ENCODE peak calls at places on chromosomes 12 and 14, in eight cellular contexts. One of them, this sample, is unnamed.

GRCh38 chr14:31787377-31787776 is 226.2 kb downstream of the NUBPL start:
- DNase-seq in choroid plexus epithelial cell: peak
- DNase-seq in lower lobe of right lung: no peak
- DNase-seq in NCI-H1105: no peak
- DNase-seq in amniotic stem cell: no peak
- DNase-seq in GM23248: peak
- DNase-seq in GM04504: no peak
- DNase-seq in MM.1S: no peak
- DNase-seq in this sample: no peak

GRCh38 chr12:12240671-12241345 is 26.0 kb downstream of the LRP6 start:
- DNase-seq in choroid plexus epithelial cell: peak
- DNase-seq in lower lobe of right lung: no peak
- DNase-seq in NCI-H1105: no peak
- DNase-seq in amniotic stem cell: no peak
- DNase-seq in GM23248: peak
- DNase-seq in GM04504: no peak
- DNase-seq in MM.1S: no peak
- DNase-seq in this sample: no peak

GRCh38 chr14:74392616-74393570 is 33.1 kb downstream of the SYNDIG1L start:
- DNase-seq in choroid plexus epithelial cell: no peak
- DNase-seq in lower lobe of right lung: no peak
- DNase-seq in NCI-H1105: no peak
- DNase-seq in amniotic stem cell: no peak
- DNase-seq in GM23248: no peak
- DNase-seq in GM04504: no peak
- DNase-seq in MM.1S: no peak
- DNase-seq in this sample: no peak

GRCh38 chr14:31560759-31561154 is 447 bp upstream of the NUBPL start:
- DNase-seq in choroid plexus epithelial cell: peak
- DNase-seq in lower lobe of right lung: no peak
- DNase-seq in NCI-H1105: no peak
- DNase-seq in amniotic stem cell: no peak
- DNase-seq in GM23248: no peak
- DNase-seq in GM04504: no peak
- DNase-seq in MM.1S: no peak
- DNase-seq in this sample: no peak

GRCh38 chr14:70821916-70822705 is 12.8 kb upstream of the MAP3K9 start:
- DNase-seq in choroid plexus epithelial cell: peak
- DNase-seq in lower lobe of right lung: peak
- DNase-seq in NCI-H1105: peak
- DNase-seq in amniotic stem cell: no peak
- DNase-seq in GM23248: peak
- DNase-seq in GM04504: no peak
- DNase-seq in MM.1S: peak
- DNase-seq in this sample: peak

GRCh38 chr12:14619731-14620501 is 52.2 kb upstream of the PLBD1 start:
- DNase-seq in choroid plexus epithelial cell: no peak
- DNase-seq in lower lobe of right lung: no peak
- DNase-seq in NCI-H1105: no peak
- DNase-seq in amniotic stem cell: no peak
- DNase-seq in GM23248: no peak
- DNase-seq in GM04504: no peak
- DNase-seq in MM.1S: no peak
- DNase-seq in this sample: no peak

GRCh38 chr14:72909163-72909562 is 15.3 kb upstream of the DPF3 start:
- DNase-seq in choroid plexus epithelial cell: no peak
- DNase-seq in lower lobe of right lung: no peak
- DNase-seq in NCI-H1105: no peak
- DNase-seq in amniotic stem cell: no peak
- DNase-seq in GM23248: peak
- DNase-seq in GM04504: no peak
- DNase-seq in MM.1S: no peak
- DNase-seq in this sample: no peak

GRCh38 chr12:85441740-85442139 is 161.7 kb downstream of the ALX1 start:
- DNase-seq in choroid plexus epithelial cell: peak
- DNase-seq in lower lobe of right lung: no peak
- DNase-seq in NCI-H1105: no peak
- DNase-seq in amniotic stem cell: peak
- DNase-seq in GM23248: peak
- DNase-seq in GM04504: no peak
- DNase-seq in MM.1S: no peak
- DNase-seq in this sample: peak

GRCh38 chr12:109167781-109168180 is 51.4 kb downstream of the ACACB start:
- DNase-seq in choroid plexus epithelial cell: no peak
- DNase-seq in lower lobe of right lung: no peak
- DNase-seq in NCI-H1105: no peak
- DNase-seq in amniotic stem cell: no peak
- DNase-seq in GM23248: no peak
- DNase-seq in GM04504: no peak
- DNase-seq in MM.1S: no peak
- DNase-seq in this sample: no peak

GRCh38 chr12:114369088-114369487 is 36.9 kb downstream of the TBX5 start:
- DNase-seq in choroid plexus epithelial cell: no peak
- DNase-seq in lower lobe of right lung: no peak
- DNase-seq in NCI-H1105: no peak
- DNase-seq in amniotic stem cell: no peak
- DNase-seq in GM23248: peak
- DNase-seq in GM04504: no peak
- DNase-seq in MM.1S: no peak
- DNase-seq in this sample: no peak

GRCh38 chr12:6871052-6871957 is 1.8 kb downstream of the SPSB2 start:
- DNase-seq in choroid plexus epithelial cell: no peak
- DNase-seq in lower lobe of right lung: no peak
- DNase-seq in NCI-H1105: no peak
- DNase-seq in amniotic stem cell: no peak
- DNase-seq in GM23248: peak
- DNase-seq in GM04504: no peak
- DNase-seq in MM.1S: peak
- DNase-seq in this sample: no peak

GRCh38 chr14:102317564-102318248 is 1.8 kb upstream of the ZNF839 start:
- DNase-seq in choroid plexus epithelial cell: peak
- DNase-seq in lower lobe of right lung: no peak
- DNase-seq in NCI-H1105: no peak
- DNase-seq in amniotic stem cell: no peak
- DNase-seq in GM23248: peak
- DNase-seq in GM04504: no peak
- DNase-seq in MM.1S: peak
- DNase-seq in this sample: no peak

GRCh38 chr14:95286649-95287048 is 33.1 kb downstream of the CLMN start:
- DNase-seq in choroid plexus epithelial cell: no peak
- DNase-seq in lower lobe of right lung: no peak
- DNase-seq in NCI-H1105: no peak
- DNase-seq in amniotic stem cell: no peak
- DNase-seq in GM23248: no peak
- DNase-seq in GM04504: no peak
- DNase-seq in MM.1S: no peak
- DNase-seq in this sample: no peak

GRCh38 chr14:24837280-24838046 is 203.5 kb upstream of the GZMB start:
- DNase-seq in choroid plexus epithelial cell: peak
- DNase-seq in lower lobe of right lung: no peak
- DNase-seq in NCI-H1105: no peak
- DNase-seq in amniotic stem cell: no peak
- DNase-seq in GM23248: peak
- DNase-seq in GM04504: no peak
- DNase-seq in MM.1S: no peak
- DNase-seq in this sample: no peak

GRCh38 chr12:117686210-117686609 is 282.6 kb downstream of the KSR2 start:
- DNase-seq in choroid plexus epithelial cell: no peak
- DNase-seq in lower lobe of right lung: no peak
- DNase-seq in NCI-H1105: no peak
- DNase-seq in amniotic stem cell: no peak
- DNase-seq in GM23248: no peak
- DNase-seq in GM04504: no peak
- DNase-seq in MM.1S: no peak
- DNase-seq in this sample: no peak

GRCh38 chr14:105479438-105480164 is 5.0 kb downstream of the CRIP2 start:
- DNase-seq in choroid plexus epithelial cell: no peak
- DNase-seq in lower lobe of right lung: no peak
- DNase-seq in NCI-H1105: no peak
- DNase-seq in amniotic stem cell: no peak
- DNase-seq in GM23248: no peak
- DNase-seq in GM04504: no peak
- DNase-seq in MM.1S: no peak
- DNase-seq in this sample: no peak

GRCh38 chr12:130933269-130933995 is 20.3 kb upstream of the ADGRD1 start:
- DNase-seq in choroid plexus epithelial cell: no peak
- DNase-seq in lower lobe of right lung: peak
- DNase-seq in NCI-H1105: no peak
- DNase-seq in amniotic stem cell: no peak
- DNase-seq in GM23248: no peak
- DNase-seq in GM04504: no peak
- DNase-seq in MM.1S: no peak
- DNase-seq in this sample: no peak

GRCh38 chr14:74089251-74090020 is 4.7 kb downstream of the LIN52 start:
- DNase-seq in choroid plexus epithelial cell: no peak
- DNase-seq in lower lobe of right lung: no peak
- DNase-seq in NCI-H1105: no peak
- DNase-seq in amniotic stem cell: no peak
- DNase-seq in GM23248: no peak
- DNase-seq in GM04504: no peak
- DNase-seq in MM.1S: no peak
- DNase-seq in this sample: peak

GRCh38 chr12:66066071-66066928 is 64.2 kb downstream of the LLPH start:
- DNase-seq in choroid plexus epithelial cell: peak
- DNase-seq in lower lobe of right lung: no peak
- DNase-seq in NCI-H1105: peak
- DNase-seq in amniotic stem cell: no peak
- DNase-seq in GM23248: peak
- DNase-seq in GM04504: no peak
- DNase-seq in MM.1S: peak
- DNase-seq in this sample: peak

GRCh38 chr14:103509864-103510263 is 12.8 kb downstream of the CKB start:
- DNase-seq in choroid plexus epithelial cell: no peak
- DNase-seq in lower lobe of right lung: no peak
- DNase-seq in NCI-H1105: no peak
- DNase-seq in amniotic stem cell: no peak
- DNase-seq in GM23248: no peak
- DNase-seq in GM04504: no peak
- DNase-seq in MM.1S: no peak
- DNase-seq in this sample: no peak

GRCh38 chr12:21751517-21751916 is 23.0 kb downstream of the KCNJ8 start:
- DNase-seq in choroid plexus epithelial cell: peak
- DNase-seq in lower lobe of right lung: no peak
- DNase-seq in NCI-H1105: peak
- DNase-seq in amniotic stem cell: no peak
- DNase-seq in GM23248: peak
- DNase-seq in GM04504: no peak
- DNase-seq in MM.1S: no peak
- DNase-seq in this sample: peak

GRCh38 chr12:38390968-38391367 is 74.4 kb downstream of the ALG10B start:
- DNase-seq in choroid plexus epithelial cell: no peak
- DNase-seq in lower lobe of right lung: no peak
- DNase-seq in NCI-H1105: no peak
- DNase-seq in amniotic stem cell: no peak
- DNase-seq in GM23248: no peak
- DNase-seq in GM04504: no peak
- DNase-seq in MM.1S: no peak
- DNase-seq in this sample: no peak

GRCh38 chr12:55676707-55677106 is 31.0 kb downstream of the ITGA7 start:
- DNase-seq in choroid plexus epithelial cell: no peak
- DNase-seq in lower lobe of right lung: no peak
- DNase-seq in NCI-H1105: no peak
- DNase-seq in amniotic stem cell: no peak
- DNase-seq in GM23248: no peak
- DNase-seq in GM04504: no peak
- DNase-seq in MM.1S: no peak
- DNase-seq in this sample: no peak

GRCh38 chr14:33014710-33015109 is 76.0 kb downstream of the NPAS3 start:
- DNase-seq in choroid plexus epithelial cell: no peak
- DNase-seq in lower lobe of right lung: no peak
- DNase-seq in NCI-H1105: no peak
- DNase-seq in amniotic stem cell: no peak
- DNase-seq in GM23248: no peak
- DNase-seq in GM04504: no peak
- DNase-seq in MM.1S: no peak
- DNase-seq in this sample: no peak

GRCh38 chr12:80412343-80412953 is 31.6 kb upstream of the PTPRQ start:
- DNase-seq in choroid plexus epithelial cell: peak
- DNase-seq in lower lobe of right lung: no peak
- DNase-seq in NCI-H1105: peak
- DNase-seq in amniotic stem cell: peak
- DNase-seq in GM23248: peak
- DNase-seq in GM04504: peak
- DNase-seq in MM.1S: peak
- DNase-seq in this sample: peak

GRCh38 chr12:85253823-85254222 is 26.2 kb upstream of the ALX1 start:
- DNase-seq in choroid plexus epithelial cell: peak
- DNase-seq in lower lobe of right lung: no peak
- DNase-seq in NCI-H1105: no peak
- DNase-seq in amniotic stem cell: no peak
- DNase-seq in GM23248: peak
- DNase-seq in GM04504: no peak
- DNase-seq in MM.1S: no peak
- DNase-seq in this sample: no peak

GRCh38 chr12:115182239-115182638 is 498.3 kb upstream of the TBX3 start:
- DNase-seq in choroid plexus epithelial cell: no peak
- DNase-seq in lower lobe of right lung: no peak
- DNase-seq in NCI-H1105: no peak
- DNase-seq in amniotic stem cell: no peak
- DNase-seq in GM23248: no peak
- DNase-seq in GM04504: no peak
- DNase-seq in MM.1S: no peak
- DNase-seq in this sample: no peak

GRCh38 chr14:21866479-21866878 is 192.9 kb upstream of the OR4E1 start:
- DNase-seq in choroid plexus epithelial cell: no peak
- DNase-seq in lower lobe of right lung: no peak
- DNase-seq in NCI-H1105: no peak
- DNase-seq in amniotic stem cell: no peak
- DNase-seq in GM23248: peak
- DNase-seq in GM04504: no peak
- DNase-seq in MM.1S: no peak
- DNase-seq in this sample: no peak

GRCh38 chr12:82176016-82176415 is 182.2 kb downstream of the CCDC59 start:
- DNase-seq in choroid plexus epithelial cell: peak
- DNase-seq in lower lobe of right lung: no peak
- DNase-seq in NCI-H1105: peak
- DNase-seq in amniotic stem cell: no peak
- DNase-seq in GM23248: peak
- DNase-seq in GM04504: no peak
- DNase-seq in MM.1S: no peak
- DNase-seq in this sample: no peak

GRCh38 chr12:59182191-59182590 is 261.9 kb upstream of the LRIG3 start:
- DNase-seq in choroid plexus epithelial cell: peak
- DNase-seq in lower lobe of right lung: no peak
- DNase-seq in NCI-H1105: no peak
- DNase-seq in amniotic stem cell: no peak
- DNase-seq in GM23248: peak
- DNase-seq in GM04504: no peak
- DNase-seq in MM.1S: peak
- DNase-seq in this sample: no peak

GRCh38 chr12:16350682-16351081 is 3.2 kb downstream of the MGST1 start:
- DNase-seq in choroid plexus epithelial cell: peak
- DNase-seq in lower lobe of right lung: peak
- DNase-seq in NCI-H1105: no peak
- DNase-seq in amniotic stem cell: no peak
- DNase-seq in GM23248: peak
- DNase-seq in GM04504: peak
- DNase-seq in MM.1S: no peak
- DNase-seq in this sample: peak

GRCh38 chr12:33710548-33710947 is 270.9 kb upstream of the SYT10 start:
- DNase-seq in choroid plexus epithelial cell: no peak
- DNase-seq in lower lobe of right lung: no peak
- DNase-seq in NCI-H1105: no peak
- DNase-seq in amniotic stem cell: no peak
- DNase-seq in GM23248: no peak
- DNase-seq in GM04504: no peak
- DNase-seq in MM.1S: no peak
- DNase-seq in this sample: no peak

GRCh38 chr14:87522575-87522974 is 470.4 kb downstream of the GALC start:
- DNase-seq in choroid plexus epithelial cell: no peak
- DNase-seq in lower lobe of right lung: no peak
- DNase-seq in NCI-H1105: peak
- DNase-seq in amniotic stem cell: no peak
- DNase-seq in GM23248: no peak
- DNase-seq in GM04504: no peak
- DNase-seq in MM.1S: peak
- DNase-seq in this sample: no peak

GRCh38 chr12:100498141-100498540 is 24.5 kb downstream of the NR1H4 start:
- DNase-seq in choroid plexus epithelial cell: no peak
- DNase-seq in lower lobe of right lung: no peak
- DNase-seq in NCI-H1105: no peak
- DNase-seq in amniotic stem cell: no peak
- DNase-seq in GM23248: no peak
- DNase-seq in GM04504: no peak
- DNase-seq in MM.1S: no peak
- DNase-seq in this sample: no peak

This sample was measured in fibroblast of villous mesenchyme.